ENCODE peak calls at places on chromosomes 2 and 18, in four cellular contexts. C is psoas muscle, H is fibroblast of pulmonary artery, Q is tibial artery. W is an unnamed sample.

GRCh38 chr2:233466991-233467603 is 99.5 kb downstream of the USP40 start:
- DNase-seq in Q (peak; percentile 57), H (no peak), C (peak; percentile 53), W (no peak)

GRCh38 chr2:216538538-216538937 is 39.9 kb downstream of the RPL37A start:
- DNase-seq in H (no peak), Q (no peak), C (no peak), W (no peak)

GRCh38 chr18:48022021-48022420 is 91.6 kb upstream of the SMAD2 start:
- DNase-seq in C (no peak), H (no peak), Q (peak; percentile 51), W (no peak)

GRCh38 chr2:40430741-40431599 is 20.9 kb downstream of the SLC8A1 start:
- DNase-seq in H (no peak), Q (no peak), C (no peak), W (no peak)

GRCh38 chr2:173524257-173524951 is 169.7 kb downstream of the CDCA7 start:
- DNase-seq in H (no peak), C (no peak), Q (no peak), W (no peak)

GRCh38 chr18:27785815-27786537 is 391.0 kb downstream of the CDH2 start:
- DNase-seq in C (no peak), H (no peak), Q (no peak), W (no peak)

GRCh38 chr2:101596346-101596745 is 101.2 kb upstream of the MAP4K4 start:
- DNase-seq in Q (no peak), H (peak; percentile 41), C (no peak), W (no peak)

GRCh38 chr18:48836806-48837615 is 113.8 kb downstream of the SMAD7 start:
- DNase-seq in H (no peak), C (peak; percentile 28), Q (peak; percentile 60), W (no peak)

GRCh38 chr2:98560256-98560771 is 48.0 kb downstream of the COA5 start:
- DNase-seq in H (peak; percentile 90), C (no peak), Q (peak; percentile 85), W (no peak)

GRCh38 chr2:233033672-233034071 is 1.2 kb downstream of the NEU2 start:
- DNase-seq in H (no peak), Q (no peak), C (no peak), W (no peak)

GRCh38 chr2:10382313-10383061 is 65.6 kb downstream of the ODC1 start:
- DNase-seq in C (no peak), H (peak; percentile 11), Q (no peak), W (no peak)

DNA sequence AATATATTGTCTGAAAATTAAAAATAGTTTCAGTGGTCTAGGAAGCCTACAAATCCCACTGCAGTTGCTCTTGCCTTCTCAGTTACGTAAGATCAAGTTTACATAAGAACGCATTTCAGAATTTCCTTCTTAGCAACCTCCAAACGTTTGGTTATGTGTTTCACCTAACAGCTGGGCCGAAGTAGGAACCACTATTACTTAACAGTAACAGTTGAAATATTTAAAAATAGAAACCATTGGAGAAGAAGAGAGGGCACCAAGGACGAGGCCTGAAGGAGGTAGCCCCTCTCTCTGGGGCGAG is 177.8 kb downstream of the HDAC4 start:
- DNase-seq in H (peak; percentile 44), Q (no peak), C (no peak), W (no peak)
- H3K4me3 ChIP-seq in H (no peak overlapping the region), Q (peak overlapping the region; percentile 26), C (peak overlapping the region; percentile 31), W (no peak overlapping the region)

GRCh38 chr2:38959464-38959863 is 69.8 kb downstream of the ARHGEF33 start:
- DNase-seq in Q (no peak), C (no peak), H (no peak), W (no peak)
- H3K4me3 ChIP-seq in Q (peak overlapping the region; percentile 47), C (peak overlapping the region; percentile 62), H (peak overlapping the region; percentile 45), W (no peak overlapping the region)

GRCh38 chr18:62723666-62724281 is 8.4 kb downstream of the PHLPP1 start:
- DNase-seq in H (no peak), Q (no peak), C (no peak), W (no peak)
- H3K4me3 ChIP-seq in H (no peak overlapping the region), Q (no peak overlapping the region), C (no peak overlapping the region), W (no peak overlapping the region)

GRCh38 chr2:132272713-132273112 is 111.0 kb upstream of the ANKRD30BL start:
- DNase-seq in C (no peak), Q (no peak), H (no peak), W (no peak)

GRCh38 chr2:132270255-132270654 is 108.5 kb upstream of the ANKRD30BL start:
- DNase-seq in H (no peak), Q (no peak), C (no peak), W (no peak)

GRCh38 chr2:132270981-132271546 is 109.3 kb upstream of the ANKRD30BL start:
- DNase-seq in Q (no peak), C (no peak), H (no peak), W (peak; percentile 54)

DNA sequence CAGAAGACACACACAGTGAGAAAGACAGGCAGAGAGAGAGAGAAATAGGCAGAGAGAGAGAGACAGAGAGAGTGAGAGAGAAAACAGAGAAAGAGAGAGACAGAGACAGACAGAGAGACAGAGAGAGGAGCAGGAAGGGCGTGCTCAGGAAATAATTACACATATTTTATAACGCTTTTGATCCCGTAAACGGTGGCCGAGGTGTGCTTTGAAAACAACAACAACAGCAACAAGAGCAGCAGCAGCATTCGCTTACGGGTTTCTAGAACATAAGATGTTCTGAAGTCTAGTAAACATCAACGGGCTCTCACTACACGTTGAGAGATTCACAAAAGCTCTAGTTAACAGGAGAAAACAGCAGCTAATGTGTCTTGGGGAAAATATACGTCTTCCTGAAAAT is 105.6 kb upstream of the ANKRD30BL start:
- DNase-seq in H (peak; percentile 4), C (no peak), Q (no peak), W (peak; percentile 63)
- H3K4me3 ChIP-seq in H (peak overlapping the region; percentile 15), C (peak overlapping the region; percentile 56), Q (peak overlapping the region; percentile 21), W (peak overlapping the region; percentile 10)

GRCh38 chr2:26349690-26350089 is 3.1 kb upstream of the ADGRF3 start:
- DNase-seq in H (no peak), C (no peak), Q (no peak), W (no peak)

GRCh38 chr2:26346454-26347053 is at the start of gene ADGRF3:
- DNase-seq in C (peak; percentile 77), H (no peak), Q (peak; percentile 74), W (peak; percentile 64)

GRCh38 chr2:26345554-26346453 is at the start of gene SELENOI:
- DNase-seq in C (peak; percentile 99), Q (peak; percentile 99), H (peak; percentile 99), W (peak; percentile 98)

GRCh38 chr2:26345284-26345553 is 724 bp upstream of the SELENOI start:
- DNase-seq in C (no peak), H (no peak), Q (no peak), W (no peak)

DNA sequence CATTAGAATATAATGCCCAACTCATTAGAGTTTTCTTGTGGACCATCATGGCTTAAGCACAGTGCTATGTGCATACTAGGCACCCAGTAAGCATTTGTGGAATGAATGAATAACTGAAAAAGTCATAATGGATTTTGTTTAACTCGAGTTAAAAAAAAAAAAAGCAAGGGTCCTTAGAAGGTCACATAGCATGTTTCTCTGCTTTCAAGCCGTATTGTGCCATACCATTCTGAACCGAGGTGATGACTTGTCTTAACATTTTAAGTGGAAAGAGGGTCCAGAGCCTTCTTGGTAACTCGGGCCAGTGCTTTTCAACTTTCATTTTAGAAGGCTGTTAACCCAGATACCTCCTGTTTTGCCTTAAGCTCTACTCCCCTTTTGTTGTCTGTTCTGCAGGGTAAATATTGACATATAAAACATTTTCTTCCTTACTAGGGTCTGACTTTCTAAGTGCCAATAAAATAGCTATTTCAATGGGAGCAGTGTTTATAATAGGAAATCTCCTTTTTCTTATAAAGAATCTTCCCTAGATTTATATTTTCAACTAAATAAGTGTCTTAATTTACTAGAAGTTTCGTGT is 787 bp upstream of the ADGRF3 start:
- DNase-seq in C (no peak), Q (no peak), H (no peak), W (no peak)
- H3K4me3 ChIP-seq in C (peak overlapping the region; percentile 91), Q (peak overlapping the region; percentile 98), H (peak overlapping the region; percentile 95), W (peak overlapping the region; percentile 72)

GRCh38 chr2:85246348-85246747 is 81.4 kb downstream of the TGOLN2 start:
- DNase-seq in Q (no peak), H (no peak), C (no peak), W (no peak)

GRCh38 chr2:85251070-85251616 is 76.6 kb downstream of the TGOLN2 start:
- DNase-seq in H (no peak), Q (no peak), C (no peak), W (no peak)

GRCh38 chr2:85247591-85247990 is 80.2 kb downstream of the TGOLN2 start:
- DNase-seq in C (no peak), H (no peak), Q (no peak), W (no peak)

GRCh38 chr2:85250045-85250444 is 77.7 kb downstream of the TGOLN2 start:
- DNase-seq in Q (no peak), H (peak; percentile 77), C (no peak), W (no peak)

GRCh38 chr2:85248741-85249524 is 78.9 kb downstream of the TGOLN2 start:
- DNase-seq in H (peak; percentile 96), Q (peak; percentile 80), C (peak; percentile 64), W (peak; percentile 85)
- H3K4me3 ChIP-seq in H (no peak overlapping the region), Q (no peak overlapping the region), C (no peak overlapping the region), W (no peak overlapping the region)

W was measured in SJSA1.